ENCODE peak calls at places on chromosomes 16 and 17, in ten cellular contexts. One of them, this sample, is unnamed.

GRCh38 chr16:12449795-12450194 is 353.9 kb downstream of the CPPED1 start:
- DNase-seq in MM.1S: no peak
- DNase-seq in neural progenitor cell: no peak
- DNase-seq in endothelial cell of umbilical vein: no peak
- DNase-seq in K562: no peak
- DNase-seq in HCT116: no peak
- DNase-seq in PC-9: no peak
- DNase-seq in H1: no peak
- DNase-seq in mammary epithelial cell: peak; percentile 74
- DNase-seq in fibroblast of lung: no peak
- DNase-seq in this sample: no peak

GRCh38 chr16:11556214-11556819 is 30.4 kb downstream of the LITAF start:
- DNase-seq in MM.1S: no peak
- DNase-seq in neural progenitor cell: no peak
- DNase-seq in endothelial cell of umbilical vein: no peak
- DNase-seq in K562: no peak
- DNase-seq in HCT116: no peak
- DNase-seq in PC-9: no peak
- DNase-seq in H1: no peak
- DNase-seq in mammary epithelial cell: no peak
- DNase-seq in fibroblast of lung: no peak
- DNase-seq in this sample: no peak

GRCh38 chr17:33334703-33335102 is 41.6 kb upstream of the ASIC2 start:
- DNase-seq in MM.1S: no peak
- DNase-seq in neural progenitor cell: no peak
- DNase-seq in endothelial cell of umbilical vein: no peak
- DNase-seq in K562: no peak
- DNase-seq in HCT116: no peak
- DNase-seq in PC-9: no peak
- DNase-seq in H1: no peak
- DNase-seq in mammary epithelial cell: no peak
- DNase-seq in fibroblast of lung: no peak
- DNase-seq in this sample: no peak

GRCh38 chr17:58081641-58082340 is 1.4 kb upstream of the DYNLL2 start:
- DNase-seq in MM.1S: no peak
- DNase-seq in neural progenitor cell: peak; percentile 78
- DNase-seq in endothelial cell of umbilical vein: no peak
- DNase-seq in K562: no peak
- DNase-seq in HCT116: no peak
- DNase-seq in PC-9: no peak
- DNase-seq in H1: no peak
- DNase-seq in mammary epithelial cell: no peak
- DNase-seq in fibroblast of lung: no peak
- DNase-seq in this sample: no peak

GRCh38 chr16:11211061-11211976 is 44.7 kb downstream of the SOCS1 start:
- DNase-seq in MM.1S: no peak
- DNase-seq in neural progenitor cell: no peak
- DNase-seq in endothelial cell of umbilical vein: no peak
- DNase-seq in K562: no peak
- DNase-seq in HCT116: no peak
- DNase-seq in PC-9: no peak
- DNase-seq in H1: no peak
- DNase-seq in mammary epithelial cell: no peak
- DNase-seq in fibroblast of lung: no peak
- DNase-seq in this sample: no peak

GRCh38 chr16:4913130-4913773 is 23.7 kb downstream of the PPL start:
- DNase-seq in MM.1S: peak; percentile 47
- DNase-seq in neural progenitor cell: peak; percentile 34
- DNase-seq in endothelial cell of umbilical vein: no peak
- DNase-seq in K562: no peak
- DNase-seq in HCT116: no peak
- DNase-seq in PC-9: no peak
- DNase-seq in H1: no peak
- DNase-seq in mammary epithelial cell: no peak
- DNase-seq in fibroblast of lung: no peak
- DNase-seq in this sample: no peak

GRCh38 chr17:19308398-19308797 is 54.1 kb downstream of the B9D1 start:
- DNase-seq in MM.1S: no peak
- DNase-seq in neural progenitor cell: no peak
- DNase-seq in endothelial cell of umbilical vein: no peak
- DNase-seq in K562: no peak
- DNase-seq in HCT116: no peak
- DNase-seq in PC-9: no peak
- DNase-seq in H1: no peak
- DNase-seq in mammary epithelial cell: no peak
- DNase-seq in fibroblast of lung: no peak
- DNase-seq in this sample: no peak

GRCh38 chr16:81778861-81779539 is at the start of gene PLCG2:
- DNase-seq in MM.1S: peak; percentile 66
- DNase-seq in neural progenitor cell: peak; percentile 90
- DNase-seq in endothelial cell of umbilical vein: peak; percentile 60
- DNase-seq in K562: peak; percentile 97
- DNase-seq in HCT116: peak; percentile 47
- DNase-seq in PC-9: peak; percentile 84
- DNase-seq in H1: no peak
- DNase-seq in mammary epithelial cell: peak; percentile 74
- DNase-seq in fibroblast of lung: peak; percentile 38
- DNase-seq in this sample: peak; percentile 73

GRCh38 chr16:87864331-87864989 is 4.8 kb downstream of the SLC7A5 start:
- DNase-seq in MM.1S: no peak
- DNase-seq in neural progenitor cell: no peak
- DNase-seq in endothelial cell of umbilical vein: no peak
- DNase-seq in K562: no peak
- DNase-seq in HCT116: no peak
- DNase-seq in PC-9: no peak
- DNase-seq in H1: no peak
- DNase-seq in mammary epithelial cell: no peak
- DNase-seq in fibroblast of lung: peak; percentile 77
- DNase-seq in this sample: no peak

GRCh38 chr16:24834459-24835335 is 11.1 kb upstream of the SLC5A11 start:
- DNase-seq in MM.1S: peak; percentile 8
- DNase-seq in neural progenitor cell: peak; percentile 60
- DNase-seq in endothelial cell of umbilical vein: peak; percentile 52
- DNase-seq in K562: peak; percentile 52
- DNase-seq in HCT116: peak; percentile 18
- DNase-seq in PC-9: peak; percentile 56
- DNase-seq in H1: no peak
- DNase-seq in mammary epithelial cell: peak; percentile 33
- DNase-seq in fibroblast of lung: peak; percentile 19
- DNase-seq in this sample: peak; percentile 54

GRCh38 chr17:29572691-29573557 is 4.4 kb downstream of the TP53I13 start:
- DNase-seq in MM.1S: peak; percentile 64
- DNase-seq in neural progenitor cell: peak; percentile 82
- DNase-seq in endothelial cell of umbilical vein: peak; percentile 53
- DNase-seq in K562: peak; percentile 71
- DNase-seq in HCT116: no peak
- DNase-seq in PC-9: no peak
- DNase-seq in H1: no peak
- DNase-seq in mammary epithelial cell: no peak
- DNase-seq in fibroblast of lung: peak; percentile 66
- DNase-seq in this sample: peak; percentile 66

GRCh38 chr16:5012887-5013286 is 20.8 kb downstream of the NAGPA start:
- DNase-seq in MM.1S: no peak
- DNase-seq in neural progenitor cell: no peak
- DNase-seq in endothelial cell of umbilical vein: no peak
- DNase-seq in K562: no peak
- DNase-seq in HCT116: no peak
- DNase-seq in PC-9: no peak
- DNase-seq in H1: no peak
- DNase-seq in mammary epithelial cell: no peak
- DNase-seq in fibroblast of lung: no peak
- DNase-seq in this sample: no peak

GRCh38 chr16:20484726-20485125 is 33.4 kb downstream of the ACSM2A start:
- DNase-seq in MM.1S: no peak
- DNase-seq in neural progenitor cell: no peak
- DNase-seq in endothelial cell of umbilical vein: no peak
- DNase-seq in K562: no peak
- DNase-seq in HCT116: no peak
- DNase-seq in PC-9: no peak
- DNase-seq in H1: no peak
- DNase-seq in mammary epithelial cell: no peak
- DNase-seq in fibroblast of lung: no peak
- DNase-seq in this sample: no peak

GRCh38 chr16:13453325-13453724 is 466.6 kb upstream of the ERCC4 start:
- DNase-seq in MM.1S: no peak
- DNase-seq in neural progenitor cell: no peak
- DNase-seq in endothelial cell of umbilical vein: no peak
- DNase-seq in K562: no peak
- DNase-seq in HCT116: no peak
- DNase-seq in PC-9: peak; percentile 17
- DNase-seq in H1: no peak
- DNase-seq in mammary epithelial cell: peak; percentile 81
- DNase-seq in fibroblast of lung: peak; percentile 17
- DNase-seq in this sample: no peak

GRCh38 chr16:68128577-68129305 is 43.6 kb downstream of the NFATC3 start:
- DNase-seq in MM.1S: no peak
- DNase-seq in neural progenitor cell: no peak
- DNase-seq in endothelial cell of umbilical vein: peak; percentile 31
- DNase-seq in K562: no peak
- DNase-seq in HCT116: no peak
- DNase-seq in PC-9: no peak
- DNase-seq in H1: no peak
- DNase-seq in mammary epithelial cell: no peak
- DNase-seq in fibroblast of lung: peak; percentile 63
- DNase-seq in this sample: peak; percentile 12

DNA sequence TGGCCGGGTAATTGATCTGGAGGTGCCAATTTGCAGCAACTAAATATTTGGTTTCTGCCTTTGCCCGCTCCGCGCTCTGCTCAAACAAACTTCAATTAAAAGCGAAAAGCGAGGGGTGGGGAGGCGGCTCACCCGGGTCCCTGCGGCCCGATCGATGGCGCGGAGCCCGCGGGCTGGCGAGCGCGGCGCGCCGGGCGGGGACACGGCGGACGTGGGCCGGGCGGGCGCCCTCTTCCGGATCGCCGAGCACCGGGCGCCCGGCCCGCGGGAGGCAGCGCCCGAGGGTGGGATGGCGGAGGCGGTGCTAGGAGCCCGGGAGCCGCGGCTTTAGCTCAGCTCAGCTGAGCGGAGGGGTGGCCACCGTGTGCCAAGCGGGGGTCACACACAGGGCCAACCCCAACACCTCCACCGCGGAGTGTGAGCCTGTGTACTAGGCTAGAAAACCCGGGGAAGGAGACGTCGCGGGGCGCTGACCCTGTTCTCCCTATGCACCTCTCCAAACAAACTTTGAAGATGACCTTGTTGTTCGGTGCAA is 32.2 kb downstream of the DCAKD start:
- DNase-seq in MM.1S: peak; percentile 52
- DNase-seq in neural progenitor cell: peak; percentile 53
- DNase-seq in endothelial cell of umbilical vein: peak; percentile 26
- DNase-seq in K562: peak; percentile 88
- DNase-seq in HCT116: no peak
- DNase-seq in PC-9: peak; percentile 55
- DNase-seq in H1: no peak
- DNase-seq in mammary epithelial cell: no peak
- DNase-seq in fibroblast of lung: peak; percentile 39
- DNase-seq in this sample: peak; percentile 38
- TF ChIP-seq EZH2 in MM.1S: no peak
- TF ChIP-seq EZH2 in neural progenitor cell: peak; percentile 64
- TF ChIP-seq EZH2 in endothelial cell of umbilical vein: no peak
- TF ChIP-seq EZH2 in K562: no peak
- TF ChIP-seq EZH2 in HCT116: no peak
- TF ChIP-seq EZH2 in PC-9: no peak
- TF ChIP-seq EZH2 in H1: peak; percentile 58
- TF ChIP-seq EZH2 in mammary epithelial cell: no peak
- TF ChIP-seq EZH2 in fibroblast of lung: no peak
- TF ChIP-seq EZH2 in this sample: no peak

DNA sequence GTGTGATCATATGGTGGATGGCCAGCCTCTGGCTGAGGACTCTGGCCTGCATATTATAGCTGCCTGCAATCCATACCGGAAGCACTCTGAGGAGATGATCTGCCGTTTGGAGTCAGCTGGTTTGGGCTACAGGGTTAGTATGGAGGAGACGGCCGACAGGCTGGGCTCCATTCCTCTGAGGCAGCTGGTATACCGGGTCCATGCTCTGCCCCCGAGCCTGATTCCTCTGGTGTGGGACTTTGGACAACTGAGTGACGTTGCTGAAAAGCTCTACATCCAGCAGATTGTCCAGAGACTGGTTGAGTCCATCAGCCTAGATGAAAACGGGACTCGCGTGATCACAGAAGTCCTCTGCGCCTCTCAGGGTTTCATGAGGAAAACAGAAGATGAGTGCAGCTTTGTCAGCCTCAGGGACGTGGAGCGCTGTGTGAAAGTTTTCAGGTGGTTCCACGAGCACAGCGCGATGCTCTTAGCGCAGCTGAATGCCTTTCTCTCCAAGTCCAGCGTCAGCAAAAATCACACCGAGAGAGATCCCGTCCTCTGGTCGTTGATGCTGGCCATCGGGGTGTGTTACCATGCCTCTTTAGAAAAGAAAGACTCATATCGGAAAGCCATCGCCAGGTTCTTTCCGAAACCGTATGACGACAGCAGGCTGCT is 69.0 kb upstream of the ENDOV start:
- DNase-seq in MM.1S: no peak
- DNase-seq in neural progenitor cell: no peak
- DNase-seq in endothelial cell of umbilical vein: no peak
- DNase-seq in K562: no peak
- DNase-seq in HCT116: no peak
- DNase-seq in PC-9: no peak
- DNase-seq in H1: no peak
- DNase-seq in mammary epithelial cell: no peak
- DNase-seq in fibroblast of lung: no peak
- DNase-seq in this sample: no peak
- H3K36me3 ChIP-seq in MM.1S: peaks cover 29% of the 10 kb centered on the region
- H3K36me3 ChIP-seq in neural progenitor cell: no peaks in the 10 kb centered on the region
- H3K36me3 ChIP-seq in endothelial cell of umbilical vein: peaks cover 59% of the 10 kb centered on the region
- H3K36me3 ChIP-seq in K562: peaks cover 88% of the 10 kb centered on the region
- H3K36me3 ChIP-seq in HCT116: peaks cover 12% of the 10 kb centered on the region
- H3K36me3 ChIP-seq in PC-9: no peaks in the 10 kb centered on the region
- H3K36me3 ChIP-seq in H1: peaks cover 38% of the 10 kb centered on the region
- H3K36me3 ChIP-seq in mammary epithelial cell: peaks cover 50% of the 10 kb centered on the region
- H3K36me3 ChIP-seq in fibroblast of lung: peaks cover 51% of the 10 kb centered on the region
- H3K36me3 ChIP-seq in this sample: peaks cover 66% of the 10 kb centered on the region

DNA sequence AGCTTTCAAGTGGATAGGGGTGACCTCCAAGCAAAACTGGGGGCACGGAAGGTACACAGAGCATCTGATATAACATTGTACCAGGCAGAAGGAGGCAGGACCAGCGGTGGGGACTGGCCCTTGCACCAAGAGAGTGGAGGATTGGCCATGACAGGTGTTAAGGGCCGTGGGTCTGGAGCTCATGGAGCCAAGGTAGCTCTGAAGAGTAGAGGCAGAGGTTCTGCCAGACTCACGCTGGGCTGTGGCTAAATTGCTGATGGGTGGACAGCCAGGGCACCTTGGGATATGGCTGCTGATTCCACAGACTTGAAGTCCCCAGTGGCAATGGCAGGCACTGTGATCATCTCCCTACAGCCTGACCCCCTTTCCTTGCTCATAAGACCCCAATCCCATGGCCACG is 65.9 kb upstream of the NKD1 start:
- DNase-seq in MM.1S: no peak
- DNase-seq in neural progenitor cell: no peak
- DNase-seq in endothelial cell of umbilical vein: no peak
- DNase-seq in K562: no peak
- DNase-seq in HCT116: no peak
- DNase-seq in PC-9: no peak
- DNase-seq in H1: no peak
- DNase-seq in mammary epithelial cell: no peak
- DNase-seq in fibroblast of lung: no peak
- DNase-seq in this sample: no peak
- H3K27me3 ChIP-seq in MM.1S: no peaks in the 10 kb centered on the region
- H3K27me3 ChIP-seq in neural progenitor cell: no peaks in the 10 kb centered on the region
- H3K27me3 ChIP-seq in endothelial cell of umbilical vein: no peaks in the 10 kb centered on the region
- H3K27me3 ChIP-seq in K562: peaks cover 5% of the 10 kb centered on the region
- H3K27me3 ChIP-seq in HCT116: no peaks in the 10 kb centered on the region
- H3K27me3 ChIP-seq in PC-9: no peaks in the 10 kb centered on the region
- H3K27me3 ChIP-seq in H1: no peaks in the 10 kb centered on the region
- H3K27me3 ChIP-seq in mammary epithelial cell: no peaks in the 10 kb centered on the region
- H3K27me3 ChIP-seq in fibroblast of lung: no peaks in the 10 kb centered on the region
- H3K27me3 ChIP-seq in this sample: peaks cover 9% of the 10 kb centered on the region

GRCh38 chr17:74970395-74970794 is 2.2 kb downstream of the HID1 start:
- DNase-seq in MM.1S: no peak
- DNase-seq in neural progenitor cell: no peak
- DNase-seq in endothelial cell of umbilical vein: peak; percentile 24
- DNase-seq in K562: no peak
- DNase-seq in HCT116: no peak
- DNase-seq in PC-9: no peak
- DNase-seq in H1: no peak
- DNase-seq in mammary epithelial cell: no peak
- DNase-seq in fibroblast of lung: no peak
- DNase-seq in this sample: no peak
- TF ChIP-seq EZH2 in MM.1S: no peak
- TF ChIP-seq EZH2 in neural progenitor cell: no peak
- TF ChIP-seq EZH2 in endothelial cell of umbilical vein: no peak
- TF ChIP-seq EZH2 in K562: no peak
- TF ChIP-seq EZH2 in HCT116: no peak
- TF ChIP-seq EZH2 in PC-9: no peak
- TF ChIP-seq EZH2 in H1: no peak
- TF ChIP-seq EZH2 in mammary epithelial cell: no peak
- TF ChIP-seq EZH2 in fibroblast of lung: no peak
- TF ChIP-seq EZH2 in this sample: no peak

This sample was measured in A673.